ENCODE peak calls at places on chromosome 4, in eight cellular contexts. J, K, S, P, W, R, B and O are unnamed samples.

GRCh38 chr4:39559641-39560040 is 32.4 kb upstream of the UGDH start:
- DNase-seq in J (no peak), K (no peak), S (no peak), P (no peak), W (no peak), R (no peak), B (no peak), O (no peak)

GRCh38 chr4:105994061-105994460 is 98.8 kb downstream of the NPNT start:
- DNase-seq in J (no peak), K (no peak), S (no peak), P (no peak), W (no peak), R (no peak), B (peak), O (no peak)

GRCh38 chr4:89835413-89835812 is 1.5 kb downstream of the SNCA start:
- DNase-seq in J (no peak), K (no peak), S (no peak), P (no peak), W (no peak), R (no peak), B (no peak), O (no peak)

GRCh38 chr4:81724925-81725329 is 253.2 kb upstream of the RASGEF1B start:
- DNase-seq in J (peak), K (peak), S (no peak), P (peak), W (peak), R (peak), B (peak), O (no peak)

GRCh38 chr4:169010125-169011023 is at the start of gene CBR4:
- DNase-seq in J (peak), K (peak), S (peak), P (peak), W (peak), R (peak), B (peak), O (peak)

GRCh38 chr4:67204441-67204840 is 340.9 kb downstream of the CENPC start:
- DNase-seq in J (no peak), K (no peak), S (no peak), P (no peak), W (no peak), R (no peak), B (no peak), O (no peak)

GRCh38 chr4:7394681-7395451 is 39.9 kb downstream of the PSAPL1 start:
- DNase-seq in J (no peak), K (no peak), S (no peak), P (no peak), W (no peak), R (no peak), B (no peak), O (peak)

GRCh38 chr4:5050520-5050955 is 742 bp upstream of the STK32B start:
- DNase-seq in J (no peak), K (peak), S (peak), P (peak), W (peak), R (peak), B (peak), O (peak)

GRCh38 chr4:138488527-138488926 is 246.4 kb upstream of the SLC7A11 start:
- DNase-seq in J (no peak), K (no peak), S (no peak), P (no peak), W (no peak), R (no peak), B (no peak), O (no peak)